ENCODE peak calls at places on chromosomes 12 and 14, in six cellular contexts. N is mammary epithelial cell, Y is endodermal cell, L is MM.1S, K is right atrium auricular region, F is upper lobe of right lung. J is an unnamed sample.

GRCh38 chr14:104876251-104876699 is 11.2 kb downstream of the CEP170B start:
- DNase-seq in N (peak; percentile 31), Y (peak; percentile 95), L (no peak), K (no peak), F (peak; percentile 61), J (peak; percentile 52)

GRCh38 chr12:85277900-85278597 is 2.0 kb upstream of the ALX1 start:
- DNase-seq in N (no peak), Y (peak; percentile 77), L (no peak), K (no peak), F (no peak), J (no peak)

GRCh38 chr14:38404616-38405015 is 148.7 kb upstream of the CLEC14A start:
- DNase-seq in N (no peak), Y (no peak), L (no peak), K (no peak), F (no peak), J (no peak)

GRCh38 chr14:39342768-39343167 is 89.5 kb downstream of the FBXO33 start:
- DNase-seq in N (peak; percentile 4), Y (no peak), L (no peak), K (no peak), F (no peak), J (no peak)

GRCh38 chr12:109512608-109513007 is 35.2 kb downstream of the UBE3B start:
- DNase-seq in N (no peak), Y (no peak), L (no peak), K (no peak), F (no peak), J (no peak)

GRCh38 chr12:3492868-3493224 is 1.8 kb downstream of the PRMT8 start:
- DNase-seq in N (no peak), Y (no peak), L (no peak), K (no peak), F (no peak), J (no peak)

GRCh38 chr12:123398918-123399617 is 15.1 kb downstream of the KMT5A start:
- DNase-seq in N (no peak), Y (no peak), L (no peak), K (no peak), F (no peak), J (no peak)

GRCh38 chr12:54019924-54020586 is 8.2 kb upstream of the HOXC6 start:
- DNase-seq in N (peak; percentile 17), Y (peak; percentile 49), L (no peak), K (no peak), F (no peak), J (peak; percentile 54)

GRCh38 chr14:83777516-83777915 is 1752.4 kb upstream of the FLRT2 start:
- DNase-seq in N (no peak), Y (no peak), L (no peak), K (no peak), F (no peak), J (no peak)

GRCh38 chr12:91335724-91336123 is 153.1 kb upstream of the DCN start:
- DNase-seq in N (no peak), Y (no peak), L (no peak), K (no peak), F (no peak), J (no peak)

GRCh38 chr14:47044841-47045240 is 393.3 kb upstream of the RPL10L start:
- DNase-seq in N (no peak), Y (peak; percentile 71), L (no peak), K (no peak), F (no peak), J (peak; percentile 17)

GRCh38 chr12:59389968-59390576 is 205.8 kb upstream of the SLC16A7 start:
- DNase-seq in N (no peak), Y (no peak), L (no peak), K (no peak), F (no peak), J (no peak)

GRCh38 chr12:6919588-6919987 is 5.2 kb downstream of the ENO2 start:
- DNase-seq in N (peak; percentile 85), Y (peak; percentile 61), L (peak; percentile 55), K (no peak), F (peak; percentile 31), J (no peak)

GRCh38 chr12:102702447-102703114 is 214.5 kb downstream of the PAH start:
- DNase-seq in N (peak; percentile 20), Y (peak; percentile 83), L (peak; percentile 69), K (peak; percentile 74), F (no peak), J (peak; percentile 50)

DNA sequence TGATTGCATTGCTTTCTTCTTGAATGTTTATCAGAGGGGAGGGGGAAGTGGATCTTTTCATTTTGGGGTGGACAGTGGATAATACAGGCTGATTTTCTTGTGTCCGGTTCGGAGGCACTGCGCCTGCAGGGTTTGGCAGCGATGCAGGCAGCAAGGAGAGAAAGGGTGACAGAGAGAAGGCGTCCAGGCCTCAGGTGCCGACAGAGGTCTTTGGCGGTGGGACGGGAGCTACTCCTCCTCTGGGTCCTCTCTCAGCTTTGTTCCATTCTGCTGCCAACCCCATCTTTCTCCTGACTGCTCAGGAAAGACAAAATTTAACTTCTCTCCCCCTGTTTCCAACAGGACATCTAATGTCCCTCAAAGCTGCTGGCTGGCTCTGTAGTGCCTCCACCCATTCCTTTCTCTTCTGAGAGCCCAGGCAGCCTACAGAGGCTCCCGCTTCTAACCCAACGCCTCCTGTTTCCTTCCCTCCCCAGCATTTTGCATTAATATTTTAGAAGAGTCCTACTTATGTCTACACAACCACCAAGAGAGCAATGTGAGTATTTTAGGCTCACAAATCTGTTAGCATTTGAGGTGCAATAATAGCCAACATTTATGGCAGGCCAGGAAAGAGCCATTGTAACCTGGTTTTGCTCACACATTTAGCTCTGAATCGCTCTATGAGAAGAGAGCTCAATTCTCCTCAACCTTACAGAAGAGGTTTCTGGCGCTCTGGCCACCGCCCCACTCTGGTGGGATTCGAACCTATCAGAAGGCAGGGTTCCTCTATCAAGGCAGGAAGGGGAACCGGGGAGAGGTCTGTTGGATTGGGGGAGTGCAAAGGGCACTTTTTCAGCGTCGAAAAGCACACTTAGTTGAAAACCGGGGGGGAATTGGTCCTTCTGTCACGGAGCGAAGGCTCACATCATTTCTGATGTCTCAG is 7.1 kb upstream of the TBX5 start:
- DNase-seq in N (no peak), Y (peak; percentile 70), L (no peak), K (no peak), F (no peak), J (no peak)
- H3K27me3 ChIP-seq in N (peaks cover 34% of the 10 kb centered on the region), Y (peaks cover 100% of the 10 kb centered on the region), L (peaks cover 3% of the 10 kb centered on the region), K (no peaks in the 10 kb centered on the region), F (peaks cover 70% of the 10 kb centered on the region), J (peaks cover 96% of the 10 kb centered on the region)

GRCh38 chr12:113469224-113469652 is 2.4 kb downstream of the LHX5 start:
- DNase-seq in N (no peak), Y (no peak), L (no peak), K (no peak), F (no peak), J (no peak)
- H3K27me3 ChIP-seq in N (peaks cover 92% of the 10 kb centered on the region), Y (peaks cover 100% of the 10 kb centered on the region), L (peaks cover 57% of the 10 kb centered on the region), K (peaks cover 74% of the 10 kb centered on the region), F (peaks cover 100% of the 10 kb centered on the region), J (peaks cover 100% of the 10 kb centered on the region)

DNA sequence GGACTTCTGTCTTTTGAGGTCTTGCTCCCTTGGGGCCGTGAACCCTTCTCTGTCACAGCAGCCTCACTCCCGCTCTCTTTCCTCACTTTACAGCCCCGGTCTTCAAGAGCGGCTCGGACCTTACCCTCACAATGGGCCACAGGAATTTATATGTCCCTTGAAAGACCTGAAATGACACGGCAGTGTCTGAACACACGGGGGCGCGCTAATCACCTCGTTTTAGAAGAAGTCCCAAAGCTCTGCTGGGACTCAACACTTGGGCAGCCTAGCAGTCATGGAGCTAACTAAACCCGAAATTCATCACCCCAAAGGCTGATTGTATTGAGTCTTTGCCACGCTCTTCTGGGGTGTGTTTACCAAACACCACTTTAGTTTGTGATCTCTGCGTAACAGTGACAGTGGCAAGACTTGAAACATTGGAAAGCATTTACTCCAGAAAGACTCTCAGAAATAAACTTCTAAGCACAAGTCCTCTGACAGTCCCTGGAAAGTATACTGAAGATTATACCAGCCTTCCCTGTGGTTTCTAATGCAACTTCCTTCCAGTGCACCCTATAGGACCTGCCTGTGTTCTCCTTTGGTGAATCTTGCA is 29.0 kb downstream of the SERPINA11 start:
- DNase-seq in N (peak; percentile 37), Y (peak; percentile 95), L (peak; percentile 25), K (peak; percentile 74), F (peak; percentile 87), J (peak; percentile 72)
- H3K27me3 ChIP-seq in N (no peaks in the 10 kb centered on the region), Y (no peaks in the 10 kb centered on the region), L (no peaks in the 10 kb centered on the region), K (no peaks in the 10 kb centered on the region), F (no peaks in the 10 kb centered on the region), J (peaks cover 11% of the 10 kb centered on the region)

DNA sequence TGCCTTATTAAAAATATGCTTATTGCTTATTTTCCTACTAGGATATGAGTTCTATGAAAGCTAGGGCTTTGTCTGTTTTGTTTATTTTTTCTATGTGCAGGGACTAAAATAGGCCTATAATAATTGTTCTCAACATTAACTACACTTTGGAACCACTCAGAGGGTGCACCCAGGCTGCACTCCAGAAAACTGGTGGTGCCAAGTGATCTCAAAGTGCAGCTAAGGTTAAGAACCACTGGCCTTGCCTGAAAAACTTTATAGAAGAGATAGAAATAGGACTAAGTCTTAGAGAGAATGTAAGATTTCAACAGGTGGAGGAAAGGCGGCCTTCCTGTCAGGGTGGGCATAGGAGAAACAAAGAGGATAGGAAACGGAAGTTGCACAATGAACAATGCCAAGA is 37.7 kb upstream of the NR1H4 start:
- DNase-seq in N (no peak), Y (no peak), L (no peak), K (no peak), F (no peak), J (no peak)
- H3K27me3 ChIP-seq in N (peaks cover 4% of the 10 kb centered on the region), Y (no peaks in the 10 kb centered on the region), L (no peaks in the 10 kb centered on the region), K (no peaks in the 10 kb centered on the region), F (no peaks in the 10 kb centered on the region), J (no peaks in the 10 kb centered on the region)

DNA sequence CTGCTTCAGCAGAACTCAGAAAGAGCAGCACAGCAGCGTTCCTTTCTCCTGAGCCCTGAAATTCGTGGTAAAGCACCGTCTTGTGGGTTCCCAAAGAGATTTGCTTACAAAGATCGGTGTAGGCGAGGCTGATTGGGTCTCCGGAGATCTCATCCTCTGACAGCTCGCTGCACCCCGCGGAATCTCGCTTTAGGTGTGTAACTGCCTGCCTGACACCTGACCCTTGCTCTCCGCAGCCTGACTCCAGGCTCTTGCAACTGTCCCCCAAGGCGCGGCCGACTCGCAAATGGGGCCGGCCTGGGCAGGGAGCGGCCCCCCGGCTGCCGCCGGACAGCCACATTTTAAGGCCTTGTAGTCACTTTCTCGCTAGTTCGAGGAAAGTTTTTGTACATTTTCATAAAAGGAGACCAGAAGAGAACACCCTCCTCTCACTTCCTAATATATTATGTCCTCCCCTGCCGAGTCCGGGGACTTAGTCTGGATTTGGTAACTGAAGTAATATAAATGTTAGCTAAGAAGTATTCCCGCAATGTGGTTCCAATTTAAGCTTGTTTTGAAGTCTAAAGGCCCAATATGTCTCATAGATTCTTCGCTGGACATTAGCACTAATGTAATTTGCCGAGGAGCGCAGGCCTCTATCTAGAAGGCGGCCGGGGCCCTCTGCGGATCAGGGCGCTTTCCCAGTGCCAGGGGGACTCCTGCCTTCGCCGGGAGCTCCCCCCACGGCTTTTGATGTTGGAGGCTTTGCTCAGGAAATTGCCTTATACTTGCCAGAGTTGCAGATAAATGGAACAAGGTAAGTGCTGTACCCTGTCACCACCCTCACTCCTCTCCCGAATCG is 177.3 kb upstream of the CDKN3 start:
- DNase-seq in N (no peak), Y (peak; percentile 81), L (no peak), K (no peak), F (no peak), J (no peak)
- H3K27me3 ChIP-seq in N (no peaks in the 10 kb centered on the region), Y (peaks cover 50% of the 10 kb centered on the region), L (no peaks in the 10 kb centered on the region), K (no peaks in the 10 kb centered on the region), F (peaks cover 31% of the 10 kb centered on the region), J (no peaks in the 10 kb centered on the region)

DNA sequence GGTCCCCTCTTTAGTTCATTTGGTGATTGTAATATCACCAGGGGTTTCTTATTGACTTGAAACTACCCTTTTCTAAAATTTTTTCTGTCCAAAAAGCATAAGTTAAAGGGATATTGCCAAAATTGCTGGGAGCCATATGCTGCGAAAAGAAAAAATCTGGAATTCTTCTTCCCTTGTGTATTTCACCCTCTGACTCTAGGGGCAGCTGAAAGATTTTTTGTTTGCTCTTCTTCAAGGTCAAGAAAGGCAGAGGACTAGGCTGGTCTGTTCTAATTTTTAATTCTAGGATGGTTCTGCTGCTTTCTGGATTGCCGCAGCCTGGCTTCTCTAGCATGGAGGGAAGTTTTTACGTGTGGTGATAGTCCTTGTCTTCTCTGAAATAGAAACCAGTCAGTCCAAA is 61.6 kb downstream of the FBXL14 start:
- DNase-seq in N (no peak), Y (peak; percentile 36), L (peak; percentile 28), K (no peak), F (no peak), J (no peak)
- H3K27me3 ChIP-seq in N (no peaks in the 10 kb centered on the region), Y (peaks cover 90% of the 10 kb centered on the region), L (no peaks in the 10 kb centered on the region), K (no peaks in the 10 kb centered on the region), F (peaks cover 27% of the 10 kb centered on the region), J (peaks cover 86% of the 10 kb centered on the region)

J was measured in BE2C.